ENCODE peak calls at places on chromosomes 3 and 15, in four cellular contexts. L is suprapubic skin, E is Caco-2, U is fibroblast of lung. H is an unnamed sample.

GRCh38 chr3:148718982-148719862 is 21.5 kb downstream of the AGTR1 start:
- DNase-seq in U (no peak), E (no peak), L (no peak), H (no peak)

GRCh38 chr3:42172047-42172654 is 81.0 kb downstream of the TRAK1 start:
- DNase-seq in L (no peak), U (no peak), E (no peak), H (no peak)

GRCh38 chr3:158845748-158846350 is 44.0 kb downstream of the MFSD1 start:
- DNase-seq in U (peak; percentile 29), E (peak; percentile 57), L (no peak), H (no peak)

GRCh38 chr15:90892498-90893174 is 8.3 kb downstream of the FES start:
- DNase-seq in U (no peak), L (no peak), E (no peak), H (no peak)

GRCh38 chr15:48481802-48482201 is 150.6 kb downstream of the DUT start:
- DNase-seq in E (no peak), L (no peak), U (peak; percentile 50), H (no peak)

GRCh38 chr3:99781761-99782160 is 35.9 kb upstream of the CMSS1 start:
- DNase-seq in E (no peak), U (peak; percentile 85), L (no peak), H (no peak)

GRCh38 chr3:147191795-147192385 is 214.5 kb downstream of the ZIC4 start:
- DNase-seq in U (peak; percentile 68), E (peak; percentile 61), L (no peak), H (peak; percentile 52)

GRCh38 chr15:40388941-40389823 is 6.7 kb downstream of the KNSTRN start:
- DNase-seq in L (no peak), U (no peak), E (no peak), H (peak; percentile 37)

GRCh38 chr3:55859305-55859704 is 372.2 kb upstream of the WNT5A start:
- DNase-seq in E (no peak), U (no peak), L (no peak), H (no peak)

GRCh38 chr15:92277776-92278175 is 115.9 kb upstream of the ST8SIA2 start:
- DNase-seq in U (peak; percentile 13), E (no peak), L (no peak), H (peak; percentile 2)

DNA sequence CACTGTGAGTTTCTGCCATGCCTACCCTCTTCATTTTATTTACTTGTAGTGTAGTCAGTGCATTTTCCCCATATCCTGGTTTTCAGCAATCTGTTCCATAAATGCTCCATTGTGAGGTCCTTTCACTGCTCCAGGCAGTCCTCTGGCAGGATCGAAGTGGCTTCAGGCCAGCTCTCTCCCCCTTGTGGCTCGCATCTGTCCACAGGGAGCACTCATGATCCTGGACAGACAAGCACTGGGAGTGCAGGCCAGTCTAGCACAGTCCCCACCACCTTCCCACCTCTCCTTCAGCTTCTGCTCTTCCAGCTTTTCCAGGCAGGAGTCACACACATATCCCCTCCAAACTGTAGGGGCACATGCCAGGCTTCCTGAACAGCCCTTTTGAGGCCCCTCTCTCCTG is 173.6 kb downstream of the PPM1L start:
- DNase-seq in E (peak; percentile 23), L (no peak), U (peak; percentile 12), H (no peak)
- TF ChIP-seq CTCF in E (no peak), L (no peak), U (peak; percentile 14), H (peak; percentile 23)

GRCh38 chr3:179069762-179070390 is 1.7 kb downstream of the ZMAT3 start:
- DNase-seq in L (no peak), E (no peak), U (peak; percentile 56), H (no peak)
- H3K4me3 ChIP-seq in L (peak overlapping the region; percentile 71), E (no peak overlapping the region), U (peak overlapping the region; percentile 99), H (peak overlapping the region; percentile 66)

DNA sequence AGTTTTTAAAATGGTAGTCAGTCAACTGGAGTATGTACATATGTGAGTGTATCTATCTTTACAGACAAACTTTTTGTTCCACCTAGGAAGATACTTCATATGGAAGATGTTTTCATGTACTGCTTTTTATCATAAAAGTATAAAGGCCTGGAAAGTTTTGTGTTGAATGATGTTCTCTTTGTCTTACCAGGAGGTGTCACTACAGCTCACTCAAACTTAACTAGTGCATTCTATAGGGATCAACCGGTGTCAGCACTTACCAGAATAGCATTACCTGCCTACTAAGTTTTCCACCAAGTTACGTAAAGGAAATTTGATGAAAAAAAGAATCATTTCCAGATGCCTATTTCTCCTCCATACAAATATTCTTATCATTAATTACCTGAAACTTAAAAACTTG is 522.6 kb upstream of the SEMA6D start:
- DNase-seq in U (peak; percentile 18), L (no peak), E (peak; percentile 13), H (no peak)
- TF ChIP-seq CTCF in U (peak; percentile 29), L (no peak), E (peak; percentile 24), H (peak; percentile 24)

GRCh38 chr15:34721802-34722795 is 32.7 kb downstream of the GJD2 start:
- DNase-seq in U (peak; percentile 62), E (peak; percentile 36), L (no peak), H (peak; percentile 52)

GRCh38 chr15:34719883-34720148 is 35.0 kb downstream of the GJD2 start:
- DNase-seq in U (no peak), L (no peak), E (no peak), H (no peak)

GRCh38 chr15:34721157-34721801 is 33.5 kb downstream of the GJD2 start:
- DNase-seq in E (no peak), U (no peak), L (no peak), H (no peak)

GRCh38 chr15:34717729-34718128 is 37.1 kb downstream of the GJD2 start:
- DNase-seq in U (no peak), L (no peak), E (no peak), H (no peak)

GRCh38 chr15:34719051-34719882 is 35.5 kb downstream of the GJD2 start:
- DNase-seq in E (no peak), L (no peak), U (no peak), H (no peak)
- H3K4me3 ChIP-seq in E (no peak overlapping the region), L (no peak overlapping the region), U (no peak overlapping the region), H (no peak overlapping the region)

GRCh38 chr3:189041482-189042090 is 130.2 kb upstream of the TPRG1 start:
- DNase-seq in E (peak; percentile 55), U (peak; percentile 29), L (no peak), H (no peak)
- TF ChIP-seq CTCF in E (peak; percentile 30), U (peak; percentile 35), L (no peak), H (peak; percentile 33)

DNA sequence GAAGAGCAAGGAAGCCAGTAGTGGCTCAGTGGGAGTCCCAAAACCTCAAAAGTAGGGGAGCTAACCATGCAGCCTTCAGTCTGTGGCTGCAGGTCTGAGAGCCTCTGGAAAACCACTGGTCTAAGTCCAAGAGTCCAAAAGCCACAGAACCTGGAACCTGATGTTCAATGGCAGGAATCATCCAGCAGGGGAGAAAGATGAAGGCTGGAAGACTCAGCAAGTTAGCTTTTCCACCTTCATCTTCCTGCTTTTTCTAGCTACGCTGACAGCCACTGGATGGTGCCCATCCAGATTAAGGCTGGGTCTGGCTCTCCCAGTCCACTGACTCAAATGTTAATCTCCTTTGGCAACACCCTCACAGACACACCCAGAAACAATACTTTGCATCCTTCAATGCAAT is 626.3 kb downstream of the NAALADL2 start:
- DNase-seq in E (no peak), U (no peak), L (no peak), H (no peak)
- H3K4me3 ChIP-seq in E (no peak overlapping the region), U (no peak overlapping the region), L (no peak overlapping the region), H (no peak overlapping the region)

DNA sequence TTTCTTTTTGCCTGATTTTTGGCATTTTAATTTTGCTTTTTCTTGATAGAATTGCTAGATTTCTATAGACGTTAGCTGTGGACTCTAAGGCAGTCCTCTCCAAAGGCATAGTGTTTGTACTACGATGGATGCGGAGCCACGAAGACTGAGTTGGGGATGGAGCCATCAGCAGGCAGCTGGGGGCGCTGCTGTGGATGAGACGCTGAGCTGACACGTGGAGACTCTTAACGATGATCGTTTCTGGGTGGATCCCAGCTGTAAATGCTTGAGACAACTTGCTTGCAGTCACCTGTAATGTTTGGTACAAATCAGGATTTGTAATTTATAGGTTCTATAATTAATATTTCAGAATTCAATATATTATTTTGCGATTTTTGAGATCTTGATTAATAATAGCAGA is 13.3 kb upstream of the PPP1R2 start:
- DNase-seq in E (no peak), L (no peak), U (no peak), H (no peak)
- TF ChIP-seq CTCF in E (no peak), L (no peak), U (no peak), H (peak; percentile 29)

H was measured in AG09309.